ENCODE peak calls at places on chromosomes 16 and 17, in eight cellular contexts. N is SK-N-SH, H is GM12878, B is HCT116, C is vagina, K is Panc1, F is stomach, E is K562. G is an unnamed sample. For H3K4me1, the result is how much of the 10 kb centered on the place peaks cover.

GRCh38 chr16:23378256-23378655 is 74.7 kb downstream of the COG7 start:
- DNase-seq in N (no peak), H (no peak), B (no peak), C (no peak), K (no peak), F (no peak), E (no peak), G (peak)

GRCh38 chr16:87016056-87016455 is 301.1 kb downstream of the C16orf95 start:
- DNase-seq in N (no peak), H (no peak), B (no peak), C (no peak), K (no peak), F (no peak), E (no peak), G (no peak)

GRCh38 chr17:5241861-5242671 is 7.4 kb upstream of the SCIMP start:
- DNase-seq in N (no peak), H (no peak), B (no peak), C (no peak), K (no peak), F (peak), E (no peak), G (no peak)

GRCh38 chr17:69060835-69061234 is at the start of gene ABCA9:
- DNase-seq in N (no peak), H (no peak), B (no peak), C (no peak), K (no peak), F (no peak), E (no peak), G (no peak)

GRCh38 chr17:48539177-48539576 is 5.7 kb downstream of the HOXB2 start:
- DNase-seq in N (no peak), H (no peak), B (no peak), C (no peak), K (no peak), F (no peak), E (no peak), G (no peak)

GRCh38 chr17:45775576-45776011 is 8.5 kb upstream of the CRHR1 start:
- DNase-seq in N (peak), H (no peak), B (no peak), C (no peak), K (no peak), F (peak), E (no peak), G (peak)

GRCh38 chr16:11229432-11229831 is 26.6 kb downstream of the SOCS1 start:
- DNase-seq in N (no peak), H (no peak), B (no peak), C (no peak), K (no peak), F (no peak), E (no peak), G (no peak)

GRCh38 chr16:12976936-12977335 is 75.5 kb downstream of the SHISA9 start:
- DNase-seq in N (no peak), H (no peak), B (no peak), C (no peak), K (no peak), F (no peak), E (no peak), G (no peak)

GRCh38 chr17:18921912-18922451 is 30.0 kb upstream of the SLC5A10 start:
- DNase-seq in N (no peak), H (peak), B (no peak), C (no peak), K (no peak), F (no peak), E (no peak), G (no peak)

GRCh38 chr17:34892864-34893263 is 68.4 kb downstream of the CCT6B start:
- DNase-seq in N (peak), H (no peak), B (peak), C (no peak), K (no peak), F (no peak), E (peak), G (no peak)

GRCh38 chr16:35180970-35181369 is 1721.6 kb downstream of the TP53TG3F start:
- DNase-seq in N (no peak), H (no peak), B (no peak), C (no peak), K (no peak), F (no peak), E (no peak), G (no peak)

GRCh38 chr16:25747160-25747758 is 55.5 kb downstream of the HS3ST4 start:
- DNase-seq in N (no peak), H (no peak), B (no peak), C (no peak), K (no peak), F (no peak), E (peak), G (no peak)

GRCh38 chr17:59377410-59377809 is 46.0 kb downstream of the YPEL2 start:
- DNase-seq in N (peak), H (no peak), B (no peak), C (no peak), K (no peak), F (no peak), E (no peak), G (no peak)

GRCh38 chr17:63760771-63761539 is 12.4 kb downstream of the CCDC47 start:
- DNase-seq in N (no peak), H (no peak), B (no peak), C (no peak), K (no peak), F (no peak), E (no peak), G (no peak)

GRCh38 chr17:40497704-40498103 is 3.7 kb downstream of the TNS4 start:
- DNase-seq in N (no peak), H (no peak), B (no peak), C (no peak), K (no peak), F (no peak), E (no peak), G (no peak)

GRCh38 chr17:49020609-49021008 is 23.4 kb downstream of the IGF2BP1 start:
- DNase-seq in N (no peak), H (no peak), B (no peak), C (no peak), K (no peak), F (no peak), E (no peak), G (no peak)

GRCh38 chr16:2835638-2836493 is 5.8 kb downstream of the ZG16B start:
- DNase-seq in N (no peak), H (no peak), B (peak), C (no peak), K (peak), F (peak), E (no peak), G (peak)

GRCh38 chr17:47119746-47120520 is 69.2 kb downstream of the CDC27 start:
- DNase-seq in N (no peak), H (no peak), B (peak), C (no peak), K (no peak), F (no peak), E (no peak), G (no peak)

GRCh38 chr17:1025733-1026598 is 29.0 kb downstream of the TIMM22 start:
- DNase-seq in N (no peak), H (no peak), B (no peak), C (no peak), K (no peak), F (no peak), E (no peak), G (peak)

GRCh38 chr17:83053779-83054451 is 25.5 kb upstream of the METRNL start:
- DNase-seq in N (no peak), H (no peak), B (no peak), C (peak), K (no peak), F (peak), E (no peak), G (peak)

GRCh38 chr17:40613755-40614154 is 33.9 kb downstream of the SMARCE1 start:
- DNase-seq in N (no peak), H (no peak), B (no peak), C (no peak), K (no peak), F (no peak), E (no peak), G (no peak)

GRCh38 chr16:67539271-67539670 is 10.6 kb downstream of the RIPOR1 start:
- DNase-seq in N (no peak), H (no peak), B (no peak), C (peak), K (no peak), F (no peak), E (no peak), G (no peak)

GRCh38 chr16:76665571-76666275 is 388.5 kb downstream of the CNTNAP4 start:
- DNase-seq in N (no peak), H (no peak), B (no peak), C (no peak), K (no peak), F (no peak), E (no peak), G (no peak)
- H3K4me1 ChIP-seq in N (under half), H (under half), B (under half), C (under half), K (under half), F (under half), E (under half), G (under half)

GRCh38 chr16:84952335-84953050 is 58.8 kb downstream of the ZDHHC7 start:
- DNase-seq in N (peak), H (peak), B (peak), C (no peak), K (peak), F (peak), E (peak), G (peak)
- TF ChIP-seq POLR2AphosphoS5 in N (no peak), H (no peak), B (no peak), C (peak), K (no peak), F (peak), E (peak), G (no peak)

DNA sequence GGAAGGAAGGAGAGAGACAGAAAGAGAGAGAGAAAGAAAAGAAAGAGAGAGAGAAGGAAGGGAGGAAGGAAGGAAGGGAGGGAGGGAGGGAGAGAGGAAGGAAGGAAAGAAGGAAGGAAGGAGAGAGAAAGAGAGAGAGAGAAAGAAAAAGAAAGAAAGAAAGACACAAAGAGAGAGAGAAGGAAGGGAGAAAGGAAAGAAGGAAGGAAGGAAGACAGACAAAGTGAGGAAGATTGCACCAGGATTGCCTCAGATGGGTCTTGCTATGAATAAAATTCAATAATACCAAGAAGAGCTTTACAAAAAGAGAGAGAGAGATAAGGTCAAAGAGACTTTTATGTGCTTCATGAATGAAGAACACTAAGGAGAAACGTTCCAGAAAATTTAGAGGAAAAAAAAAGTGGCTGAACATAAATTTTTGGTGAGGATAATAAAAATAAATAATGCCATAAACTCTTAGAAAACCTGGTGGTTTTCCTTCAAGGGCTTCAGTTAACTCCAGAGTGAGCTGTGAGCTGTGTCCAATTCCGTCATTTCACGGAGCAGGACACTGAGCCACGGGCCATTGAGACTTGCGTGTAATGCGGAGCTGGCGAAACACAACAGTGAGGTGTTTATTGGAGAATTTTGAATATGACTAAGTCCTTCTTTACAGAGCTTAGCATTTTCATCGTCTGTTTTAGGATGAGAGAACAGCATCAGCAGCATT is 72.7 kb upstream of the TNRC6C start:
- DNase-seq in N (no peak), H (no peak), B (no peak), C (no peak), K (no peak), F (no peak), E (no peak), G (no peak)
- H3K4me1 ChIP-seq in N (under half), H (under half), B (under half), C (under half), K (under half), F (under half), E (under half), G (under half)

GRCh38 chr16:29973384-29974246 is at the start of gene TAOK2:
- DNase-seq in N (peak), H (peak), B (peak), C (peak), K (peak), F (peak), E (peak), G (peak)
- TF ChIP-seq POLR2AphosphoS5 in N (peak), H (peak), B (peak), C (peak), K (peak), F (peak), E (peak), G (peak)

G was measured in upper lobe of left lung.